ENCODE peak calls at places on chromosomes 3 and 15, in nine cellular contexts. Y is cardiac muscle cell, K is Peyer's patch, T is RWPE1, W is BJ, A is BE2C, D is AG04450, U is GM13977, N is bronchial epithelial cell. O is an unnamed sample.

GRCh38 chr3:50211930-50212329 is 6.9 kb downstream of the SLC38A3 start:
- DNase-seq in Y (no peak), K (no peak), T (no peak), W (no peak), A (no peak), D (no peak), U (no peak), N (peak), O (no peak)

GRCh38 chr3:143352031-143352623 is 232.6 kb downstream of the CHST2 start:
- DNase-seq in Y (no peak), K (no peak), T (no peak), W (no peak), A (no peak), D (no peak), U (no peak), N (no peak), O (no peak)

GRCh38 chr15:29800441-29801366 is 21.6 kb downstream of the TJP1 start:
- DNase-seq in Y (no peak), K (no peak), T (no peak), W (no peak), A (no peak), D (no peak), U (no peak), N (no peak), O (no peak)

GRCh38 chr3:127256138-127256537 is 31.7 kb downstream of the PRR20G start:
- DNase-seq in Y (no peak), K (no peak), T (no peak), W (no peak), A (no peak), D (no peak), U (no peak), N (no peak), O (no peak)

GRCh38 chr15:92383528-92384326 is 10.0 kb upstream of the ST8SIA2 start:
- DNase-seq in Y (peak), K (no peak), T (no peak), W (no peak), A (peak), D (no peak), U (peak), N (no peak), O (peak)

GRCh38 chr3:185071401-185071800 is 81.5 kb downstream of the C3orf70 start:
- DNase-seq in Y (no peak), K (no peak), T (no peak), W (no peak), A (no peak), D (no peak), U (no peak), N (no peak), O (no peak)

GRCh38 chr15:62241135-62241770 is 76.2 kb upstream of the C2CD4B start:
- DNase-seq in Y (peak), K (no peak), T (no peak), W (no peak), A (peak), D (no peak), U (no peak), N (peak), O (no peak)

GRCh38 chr15:62658498-62658897 is 384.0 kb upstream of the TPM1 start:
- DNase-seq in Y (no peak), K (no peak), T (peak), W (no peak), A (no peak), D (no peak), U (no peak), N (peak), O (no peak)

GRCh38 chr15:81341351-81341750 is 17.4 kb upstream of the STARD5 start:
- DNase-seq in Y (no peak), K (no peak), T (no peak), W (no peak), A (no peak), D (no peak), U (no peak), N (no peak), O (no peak)

GRCh38 chr3:25587094-25587493 is 77.6 kb downstream of the TOP2B start:
- DNase-seq in Y (no peak), K (no peak), T (peak), W (no peak), A (no peak), D (no peak), U (no peak), N (peak), O (no peak)

GRCh38 chr3:195904364-195904763 is 4.0 kb downstream of the TNK2 start:
- DNase-seq in Y (no peak), K (no peak), T (no peak), W (no peak), A (no peak), D (no peak), U (no peak), N (no peak), O (no peak)

GRCh38 chr3:50573566-50574279 is 4.4 kb downstream of the HEMK1 start:
- DNase-seq in Y (no peak), K (peak), T (no peak), W (no peak), A (no peak), D (no peak), U (no peak), N (no peak), O (no peak)

GRCh38 chr3:42527368-42527917 is 25.0 kb downstream of the VIPR1 start:
- DNase-seq in Y (no peak), K (no peak), T (no peak), W (no peak), A (no peak), D (no peak), U (no peak), N (no peak), O (no peak)

GRCh38 chr3:42525736-42526345 is 23.4 kb downstream of the VIPR1 start:
- DNase-seq in Y (no peak), K (no peak), T (no peak), W (no peak), A (no peak), D (no peak), U (no peak), N (no peak), O (no peak)

GRCh38 chr3:42529463-42529862 is 27.0 kb downstream of the VIPR1 start:
- DNase-seq in Y (no peak), K (no peak), T (no peak), W (no peak), A (no peak), D (no peak), U (no peak), N (no peak), O (no peak)

GRCh38 chr3:42526616-42527367 is 24.3 kb downstream of the VIPR1 start:
- DNase-seq in Y (peak), K (no peak), T (no peak), W (no peak), A (no peak), D (no peak), U (no peak), N (no peak), O (peak)

DNA sequence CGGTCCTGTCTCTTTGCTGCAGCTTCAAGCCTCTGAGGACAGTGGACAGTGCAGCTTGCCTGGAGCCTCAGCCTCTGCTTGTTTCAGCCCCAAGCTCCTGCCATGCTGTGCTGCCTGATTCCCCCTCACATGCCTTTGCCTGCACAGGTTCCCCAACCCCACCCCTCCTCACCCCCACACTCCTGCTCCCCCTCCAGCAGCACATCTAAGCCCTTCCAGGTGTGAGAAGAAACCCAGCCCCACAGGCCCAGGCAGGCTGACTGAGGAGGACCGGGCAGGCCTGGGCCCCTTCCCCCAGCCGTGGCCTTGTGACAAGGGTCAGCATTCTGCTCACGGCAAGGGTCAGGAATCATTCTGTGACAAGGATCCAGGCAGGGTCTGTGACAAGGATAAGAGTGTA is 22.8 kb downstream of the VIPR1 start:
- DNase-seq in Y (peak), K (no peak), T (no peak), W (no peak), A (no peak), D (no peak), U (no peak), N (no peak), O (no peak)
- TF ChIP-seq CTCF in Y (no peak), K (no peak), T (no peak), W (no peak), A (no peak), D (no peak), U (no peak), N (no peak), O (no peak)

GRCh38 chr15:101614001-101614585 is 38.1 kb downstream of the TM2D3 start:
- DNase-seq in Y (no peak), K (no peak), T (no peak), W (no peak), A (peak), D (no peak), U (no peak), N (no peak), O (peak)

GRCh38 chr15:101615986-101616848 is 36.0 kb downstream of the TM2D3 start:
- DNase-seq in Y (peak), K (no peak), T (peak), W (peak), A (peak), D (no peak), U (no peak), N (peak), O (no peak)

GRCh38 chr15:101615414-101615985 is 36.7 kb downstream of the TM2D3 start:
- DNase-seq in Y (no peak), K (no peak), T (no peak), W (no peak), A (no peak), D (no peak), U (no peak), N (no peak), O (no peak)

GRCh38 chr15:101613130-101614000 is 38.8 kb downstream of the TM2D3 start:
- DNase-seq in Y (peak), K (peak), T (peak), W (no peak), A (peak), D (no peak), U (peak), N (peak), O (peak)

DNA sequence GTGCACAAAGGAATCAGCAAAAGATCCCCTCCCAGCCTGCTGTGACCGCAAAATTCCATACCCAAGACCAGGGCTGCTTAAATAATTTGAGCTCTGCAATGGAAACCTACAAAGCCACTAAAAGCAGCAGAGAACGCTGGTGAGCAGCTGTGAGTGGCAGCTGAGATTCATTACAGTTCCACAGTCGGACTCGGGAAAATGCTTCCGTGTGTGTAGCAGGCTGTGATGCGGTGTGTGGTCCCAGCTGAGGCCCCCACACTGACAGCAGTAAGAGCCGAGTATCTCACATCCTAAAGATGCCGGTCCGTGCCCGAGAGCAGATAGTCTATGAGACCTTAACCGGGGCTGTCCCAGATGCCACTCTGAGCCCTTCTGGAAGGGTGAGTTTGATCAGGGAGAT is 37.4 kb downstream of the TM2D3 start:
- DNase-seq in Y (no peak), K (no peak), T (no peak), W (no peak), A (no peak), D (no peak), U (no peak), N (no peak), O (no peak)
- TF ChIP-seq CTCF in Y (no peak), K (no peak), T (no peak), W (no peak), A (no peak), D (no peak), U (no peak), N (no peak), O (no peak)

GRCh38 chr3:113084777-113085176 is 94.0 kb downstream of the GTPBP8 start:
- DNase-seq in Y (no peak), K (peak), T (peak), W (peak), A (no peak), D (peak), U (no peak), N (peak), O (no peak)

GRCh38 chr3:113088616-113089015 is 97.8 kb downstream of the GTPBP8 start:
- DNase-seq in Y (no peak), K (no peak), T (no peak), W (no peak), A (no peak), D (no peak), U (no peak), N (no peak), O (no peak)

GRCh38 chr3:113092746-113093145 is 102.0 kb downstream of the GTPBP8 start:
- DNase-seq in Y (no peak), K (no peak), T (no peak), W (no peak), A (no peak), D (no peak), U (no peak), N (no peak), O (no peak)

GRCh38 chr3:113091417-113091816 is 100.6 kb downstream of the GTPBP8 start:
- DNase-seq in Y (no peak), K (no peak), T (no peak), W (no peak), A (no peak), D (no peak), U (no peak), N (no peak), O (no peak)

DNA sequence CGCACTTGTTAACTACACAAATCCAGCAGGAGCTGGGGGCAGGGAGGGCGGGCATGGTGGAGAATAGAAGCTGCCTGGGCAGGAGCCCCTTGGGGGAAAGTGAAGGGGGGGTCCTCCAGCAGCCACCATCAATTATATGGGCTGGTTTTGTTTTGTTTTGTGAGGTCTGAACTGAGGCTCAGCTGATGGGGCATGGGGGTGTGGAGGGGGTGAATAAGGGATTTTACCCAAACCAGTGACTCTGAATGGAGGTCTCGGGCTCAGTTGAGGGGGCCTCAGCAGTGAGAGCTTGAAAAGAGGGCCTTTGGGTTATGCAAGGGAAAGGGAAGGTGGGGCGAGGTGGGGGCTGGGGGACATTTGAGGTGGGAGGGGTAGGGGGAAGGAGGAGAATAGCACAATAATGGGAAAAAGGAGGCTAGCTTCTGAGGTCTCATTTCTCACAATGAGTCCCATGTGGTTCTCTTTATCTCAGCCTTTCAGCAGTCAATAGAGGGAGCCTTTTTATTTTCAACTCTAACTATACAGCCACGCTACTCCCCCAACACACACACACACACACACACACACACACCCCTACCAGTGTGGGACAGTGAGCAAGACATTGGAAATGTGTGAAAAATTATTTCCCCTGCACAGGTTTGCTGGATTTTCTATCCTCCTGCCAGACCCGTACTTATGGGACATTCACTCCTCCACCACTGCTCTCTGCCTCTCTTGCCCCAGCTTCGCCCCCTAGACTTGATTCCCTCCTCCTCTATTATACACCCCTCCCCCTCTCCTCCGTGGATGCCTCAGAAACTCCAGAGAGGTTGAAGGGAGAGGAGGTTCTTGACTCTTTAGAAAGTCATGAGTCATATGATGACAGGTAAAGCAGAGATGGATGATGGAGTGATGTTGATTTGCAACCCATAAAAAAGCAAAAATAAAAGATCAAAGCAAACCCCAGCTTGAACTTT is 96.0 kb downstream of the GTPBP8 start:
- DNase-seq in Y (no peak), K (no peak), T (no peak), W (no peak), A (no peak), D (no peak), U (no peak), N (peak), O (no peak)
- TF ChIP-seq CTCF in Y (no peak), K (no peak), T (no peak), W (peak), A (no peak), D (no peak), U (no peak), N (no peak), O (no peak)

GRCh38 chr3:149352556-149352955 is 19.1 kb upstream of the TM4SF18 start:
- DNase-seq in Y (peak), K (peak), T (peak), W (no peak), A (peak), D (no peak), U (peak), N (peak), O (peak)
- TF ChIP-seq CTCF in Y (peak), K (no peak), T (peak), W (peak), A (peak), D (peak), U (peak), N (peak), O (peak)

GRCh38 chr15:101016581-101016980 is 97.4 kb downstream of the LRRK1 start:
- DNase-seq in Y (no peak), K (no peak), T (no peak), W (no peak), A (no peak), D (no peak), U (no peak), N (no peak), O (no peak)
- TF ChIP-seq CTCF in Y (no peak), K (no peak), T (no peak), W (no peak), A (no peak), D (no peak), U (no peak), N (no peak), O (no peak)

GRCh38 chr15:69410290-69410874 is 3.8 kb upstream of the KIF23 start:
- DNase-seq in Y (peak), K (peak), T (peak), W (no peak), A (peak), D (no peak), U (no peak), N (peak), O (no peak)
- TF ChIP-seq CTCF in Y (peak), K (no peak), T (peak), W (peak), A (peak), D (peak), U (no peak), N (peak), O (no peak)

GRCh38 chr3:40719660-40720287 is 195.0 kb downstream of the ZNF621 start:
- DNase-seq in Y (peak), K (no peak), T (peak), W (no peak), A (peak), D (no peak), U (no peak), N (peak), O (no peak)
- TF ChIP-seq CTCF in Y (no peak), K (no peak), T (peak), W (no peak), A (peak), D (no peak), U (no peak), N (peak), O (no peak)

GRCh38 chr15:26971303-26972018 is 480 bp downstream of the GABRG3 start:
- DNase-seq in Y (peak), K (no peak), T (no peak), W (no peak), A (peak), D (no peak), U (no peak), N (no peak), O (no peak)

GRCh38 chr15:26970712-26971210 is at the start of gene GABRG3:
- DNase-seq in Y (peak), K (no peak), T (no peak), W (no peak), A (peak), D (no peak), U (no peak), N (no peak), O (no peak)

GRCh38 chr15:26972636-26973035 is 1.7 kb downstream of the GABRG3 start:
- DNase-seq in Y (no peak), K (no peak), T (no peak), W (no peak), A (no peak), D (no peak), U (no peak), N (no peak), O (no peak)

GRCh38 chr15:26974120-26974780 is 3.3 kb downstream of the GABRG3 start:
- DNase-seq in Y (peak), K (no peak), T (peak), W (no peak), A (no peak), D (no peak), U (no peak), N (peak), O (no peak)
- TF ChIP-seq CTCF in Y (peak), K (no peak), T (no peak), W (no peak), A (peak), D (peak), U (no peak), N (peak), O (no peak)

O was measured in GM13976.